ENCODE peak calls at places on chromosome 18, in five cellular contexts. W is GM23248, U is AG10803, C is iris pigment epithelial cell, N is A549. X is an unnamed sample.

GRCh38 chr18:27136208-27136535 is 48.9 kb downstream of the CHST9 start:
- DNase-seq in W (peak), U (peak), C (peak), N (peak), X (no peak)

GRCh38 chr18:10687161-10687925 is 161.5 kb downstream of the NAPG start:
- DNase-seq in W (no peak), U (no peak), C (no peak), N (no peak), X (no peak)

GRCh38 chr18:3585656-3586509 is 135.9 kb downstream of the TGIF1 start:
- DNase-seq in W (peak), U (peak), C (peak), N (peak), X (peak)

GRCh38 chr18:13616525-13617035 is 109.8 kb downstream of the FAM210A start:
- DNase-seq in W (no peak), U (no peak), C (no peak), N (no peak), X (no peak)

GRCh38 chr18:30486856-30487255 is 555.7 kb downstream of the DSC3 start:
- DNase-seq in W (peak), U (peak), C (peak), N (no peak), X (peak)

GRCh38 chr18:79572093-79572780 is 107.4 kb upstream of the CTDP1 start:
- DNase-seq in W (no peak), U (no peak), C (no peak), N (no peak), X (no peak)

GRCh38 chr18:58272209-58272608 is 228.2 kb downstream of the NEDD4L start:
- DNase-seq in W (no peak), U (no peak), C (no peak), N (no peak), X (no peak)

GRCh38 chr18:48090702-48091101 is 160.2 kb upstream of the SMAD2 start:
- DNase-seq in W (no peak), U (no peak), C (no peak), N (no peak), X (no peak)

GRCh38 chr18:40440088-40440487 is 1514.9 kb upstream of the PIK3C3 start:
- DNase-seq in W (no peak), U (no peak), C (no peak), N (no peak), X (no peak)

GRCh38 chr18:46916551-46917107 is 678 bp downstream of the PIAS2 start:
- DNase-seq in W (peak), U (peak), C (peak), N (peak), X (peak)

GRCh38 chr18:32577561-32577960 is 106.9 kb upstream of the GAREM1 start:
- DNase-seq in W (no peak), U (no peak), C (no peak), N (no peak), X (no peak)

GRCh38 chr18:42374961-42375360 is 419.9 kb downstream of the PIK3C3 start:
- DNase-seq in W (no peak), U (no peak), C (no peak), N (no peak), X (no peak)

GRCh38 chr18:51400721-51401120 is 203.2 kb upstream of the MEX3C start:
- DNase-seq in W (no peak), U (no peak), C (no peak), N (no peak), X (no peak)

GRCh38 chr18:39571511-39571910 is 2005.9 kb upstream of the CELF4 start:
- DNase-seq in W (peak), U (peak), C (peak), N (peak), X (peak)